ENCODE peak calls at places on chromosome 3, in five cellular contexts. L is cardiac muscle cell, A is WTC11, B is stomach, D is fibroblast of lung. V is an unnamed sample.

GRCh38 chr3:45223889-45224730 is 2.0 kb downstream of the TMEM158 start:
- DNase-seq in L (no peak), A (no peak), B (no peak), D (peak), V (no peak)

GRCh38 chr3:197750863-197751737 is 1.4 kb downstream of the FYTTD1 start:
- DNase-seq in L (peak), A (no peak), B (peak), D (peak), V (no peak)

GRCh38 chr3:190384241-190384863 is 3.6 kb upstream of the CLDN16 start:
- DNase-seq in L (peak), A (no peak), B (peak), D (peak), V (peak)

GRCh38 chr3:76789262-76789661 is 250.6 kb upstream of the ROBO2 start:
- DNase-seq in L (no peak), A (no peak), B (no peak), D (no peak), V (no peak)

GRCh38 chr3:197226179-197226578 is 72.2 kb downstream of the DLG1 start:
- DNase-seq in L (peak), A (no peak), B (no peak), D (no peak), V (no peak)

GRCh38 chr3:66405701-66406091 is 95.1 kb downstream of the LRIG1 start:
- DNase-seq in L (no peak), A (no peak), B (no peak), D (peak), V (no peak)

GRCh38 chr3:182795383-182795782 is 2.1 kb downstream of the ATP11B start:
- DNase-seq in L (no peak), A (no peak), B (no peak), D (no peak), V (peak)

GRCh38 chr3:64900916-64901903 is 213.4 kb upstream of the ADAMTS9 start:
- DNase-seq in L (no peak), A (no peak), B (no peak), D (peak), V (no peak)

GRCh38 chr3:97815149-97815917 is 6.5 kb upstream of the CRYBG3 start:
- DNase-seq in L (no peak), A (no peak), B (no peak), D (no peak), V (no peak)

GRCh38 chr3:13698498-13698897 is 149.6 kb downstream of the FBLN2 start:
- DNase-seq in L (no peak), A (peak), B (no peak), D (no peak), V (no peak)

GRCh38 chr3:130743354-130743753 is 3.3 kb downstream of the PIK3R4 start:
- DNase-seq in L (no peak), A (no peak), B (no peak), D (no peak), V (no peak)

GRCh38 chr3:167917969-167918368 is 177.8 kb downstream of the GOLIM4 start:
- DNase-seq in L (no peak), A (no peak), B (no peak), D (no peak), V (no peak)

GRCh38 chr3:102574355-102574754 is 139.5 kb downstream of the ZPLD1 start:
- DNase-seq in L (no peak), A (no peak), B (no peak), D (no peak), V (no peak)

GRCh38 chr3:197428117-197428761 is 127.5 kb downstream of the BDH1 start:
- DNase-seq in L (no peak), A (no peak), B (peak), D (peak), V (peak)

GRCh38 chr3:111892070-111892469 is 33.0 kb downstream of the PHLDB2 start:
- DNase-seq in L (no peak), A (no peak), B (no peak), D (no peak), V (no peak)

GRCh38 chr3:177905173-177905894 is 630.9 kb upstream of the KCNMB2 start:
- DNase-seq in L (no peak), A (no peak), B (no peak), D (peak), V (no peak)

GRCh38 chr3:30770387-30770786 is 124.1 kb downstream of the GADL1 start:
- DNase-seq in L (peak), A (no peak), B (no peak), D (peak), V (no peak)

GRCh38 chr3:64732570-64732969 is 44.8 kb upstream of the ADAMTS9 start:
- DNase-seq in L (no peak), A (no peak), B (no peak), D (peak), V (no peak)

GRCh38 chr3:106685751-106686150 is 691.5 kb upstream of the CCDC54 start:
- DNase-seq in L (no peak), A (no peak), B (no peak), D (no peak), V (no peak)

GRCh38 chr3:194300392-194300758 is 50.8 kb downstream of the CPN2 start:
- DNase-seq in L (peak), A (peak), B (peak), D (peak), V (no peak)

GRCh38 chr3:157159037-157159761 is 748 bp downstream of the CCNL1 start:
- DNase-seq in L (peak), A (peak), B (peak), D (peak), V (peak)

GRCh38 chr3:468172-468571 is 271.6 kb downstream of the CHL1 start:
- DNase-seq in L (peak), A (no peak), B (no peak), D (peak), V (no peak)

DNA sequence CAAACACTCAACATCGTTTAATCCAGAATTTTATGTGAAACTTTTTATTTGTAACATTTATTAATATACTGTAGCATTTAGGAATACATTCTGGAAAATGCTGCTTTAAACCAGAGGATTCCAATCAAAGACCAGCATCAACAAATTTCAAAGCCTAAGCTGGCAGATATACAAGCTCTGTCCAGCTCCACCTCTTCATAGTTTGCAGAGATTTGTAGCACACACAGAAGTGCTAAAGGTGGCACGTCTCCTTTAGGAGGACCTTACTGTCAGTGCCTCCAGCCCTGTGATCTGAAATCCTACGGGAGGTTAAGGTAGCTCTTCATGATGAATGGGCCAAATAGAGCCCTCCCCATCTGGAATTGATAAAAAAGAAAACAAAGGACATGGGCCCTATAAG is 329.7 kb upstream of the NECTIN3 start:
- DNase-seq in L (no peak), A (no peak), B (no peak), D (no peak), V (no peak)
- TF ChIP-seq CTCF in L (no peak), A (no peak), B (no peak), D (no peak), V (no peak)

DNA sequence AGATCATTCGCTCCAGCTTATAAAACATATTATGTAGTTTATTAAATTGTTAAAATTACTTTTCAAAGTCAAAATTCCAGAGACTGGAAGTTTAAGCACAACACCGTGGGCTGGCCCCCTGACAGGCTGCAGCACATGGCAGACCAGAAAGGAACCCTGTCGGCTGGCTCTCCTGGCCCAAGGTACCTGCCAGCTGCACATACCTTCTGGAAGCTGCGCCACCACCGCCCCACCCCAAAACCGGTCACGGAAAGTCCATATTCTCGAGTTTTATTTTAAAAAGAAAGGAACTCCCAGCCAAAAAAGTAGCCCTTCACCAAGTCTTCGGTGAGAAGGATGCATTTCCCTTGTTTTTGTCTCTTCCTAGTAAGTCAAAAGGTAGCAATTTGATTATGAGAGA is 94.6 kb downstream of the FOXP1 start:
- DNase-seq in L (no peak), A (no peak), B (no peak), D (no peak), V (no peak)
- TF ChIP-seq CTCF in L (no peak), A (no peak), B (no peak), D (no peak), V (no peak)

GRCh38 chr3:142709207-142709606 is 14.6 kb upstream of the TRPC1 start:
- DNase-seq in L (no peak), A (no peak), B (no peak), D (no peak), V (no peak)
- TF ChIP-seq CTCF in L (no peak), A (no peak), B (no peak), D (no peak), V (no peak)

DNA sequence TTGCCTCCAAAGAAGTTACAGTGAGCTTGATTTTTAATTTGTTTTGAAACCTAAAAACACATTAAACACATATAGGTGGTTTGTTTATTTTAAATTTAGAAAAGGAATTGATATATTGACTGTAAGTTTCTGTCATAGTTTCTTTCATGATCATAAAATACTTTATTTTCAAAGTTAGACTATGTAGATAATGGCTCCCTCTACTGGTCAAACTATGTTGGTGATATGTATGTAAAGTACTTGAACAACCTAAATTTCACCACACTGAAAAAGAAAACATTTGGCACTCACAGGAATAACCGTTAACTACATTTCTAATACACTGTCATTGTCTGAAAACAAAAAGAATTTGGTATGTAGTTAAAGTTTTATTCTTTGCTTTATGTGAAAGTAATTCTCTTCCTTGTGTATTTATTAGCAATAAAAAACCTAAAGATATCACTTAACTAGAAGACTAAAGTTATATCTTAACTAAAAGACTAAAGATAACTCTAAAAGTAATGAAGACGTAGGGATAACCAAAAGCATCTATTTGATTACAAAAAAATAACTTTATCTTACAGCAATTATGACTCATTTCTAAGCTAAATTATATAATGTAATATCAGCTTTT is 427.5 kb downstream of the VGLL3 start:
- DNase-seq in L (peak), A (no peak), B (no peak), D (peak), V (peak)
- TF ChIP-seq CTCF in L (peak), A (peak), B (peak), D (no peak), V (no peak)

GRCh38 chr3:183825380-183826161 is at the start of gene MAP6D1:
- DNase-seq in L (peak), A (peak), B (no peak), D (peak), V (peak)
- TF ChIP-seq CTCF in L (peak), A (peak), B (no peak), D (peak), V (peak)

DNA sequence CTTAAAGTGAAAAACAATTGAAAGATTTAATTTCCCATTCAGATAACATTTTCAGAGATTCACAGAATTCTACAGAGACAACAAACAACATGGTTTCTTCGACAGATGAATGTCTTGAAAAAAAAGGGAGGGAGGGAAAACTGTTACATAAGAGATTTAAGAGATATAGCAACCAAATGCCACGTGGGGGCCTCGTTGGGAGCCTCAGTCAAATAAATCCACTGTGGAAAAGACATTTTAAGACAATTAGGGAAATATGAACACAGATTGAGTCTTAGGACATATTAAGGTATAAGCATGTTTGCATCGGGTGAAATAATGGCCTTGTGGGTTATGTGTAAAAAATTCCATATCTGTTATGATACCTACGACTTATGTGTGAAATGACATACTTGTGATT is 5.0 kb upstream of the PRRT3 start:
- DNase-seq in L (no peak), A (no peak), B (no peak), D (peak), V (no peak)
- TF ChIP-seq CTCF in L (peak), A (no peak), B (no peak), D (no peak), V (no peak)

DNA sequence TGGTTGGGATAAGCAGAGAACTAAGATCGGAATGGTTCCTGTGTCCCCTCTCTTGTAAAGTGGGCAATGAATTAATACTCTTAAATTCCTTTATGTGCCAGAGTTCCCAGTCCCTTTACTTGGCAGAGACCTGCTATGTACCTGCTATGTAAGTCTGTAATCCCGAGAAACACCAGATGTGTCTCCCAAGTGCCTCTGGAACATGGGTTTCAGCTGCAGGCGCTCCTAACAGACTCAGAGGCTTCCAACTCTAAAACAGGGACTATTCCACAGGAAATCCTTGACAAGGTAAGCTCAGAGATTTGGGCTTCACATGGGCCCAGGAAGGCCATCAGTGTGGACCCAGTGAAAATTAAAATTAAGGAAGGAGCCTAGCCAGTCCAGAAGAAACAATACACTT is 117.7 kb upstream of the PLCL2 start:
- DNase-seq in L (peak), A (no peak), B (no peak), D (no peak), V (no peak)
- TF ChIP-seq CTCF in L (no peak), A (no peak), B (no peak), D (no peak), V (no peak)

GRCh38 chr3:39937874-39938273 is 128.5 kb downstream of the MYRIP start:
- DNase-seq in L (no peak), A (no peak), B (no peak), D (no peak), V (no peak)
- TF ChIP-seq CTCF in L (no peak), A (no peak), B (no peak), D (no peak), V (no peak)

GRCh38 chr3:159830523-159831151 is 158.0 kb upstream of the IL12A start:
- DNase-seq in L (no peak), A (no peak), B (no peak), D (peak), V (no peak)
- TF ChIP-seq CTCF in L (no peak), A (no peak), B (no peak), D (no peak), V (no peak)

GRCh38 chr3:126659915-126660886 is 5.3 kb upstream of the TXNRD3 start:
- DNase-seq in L (no peak), A (peak), B (no peak), D (no peak), V (no peak)
- TF ChIP-seq CTCF in L (peak), A (no peak), B (no peak), D (no peak), V (no peak)

V was measured in GM20000.